ENCODE peak calls at places on chromosomes 16 and 17, in ten cellular contexts. One of them, this sample, is unnamed.

GRCh38 chr17:58574025-58574424 is 59.6 kb upstream of the MTMR4 start:
- DNase-seq in fibroblast of mammary gland: no peak
- DNase-seq in HCT116: no peak
- DNase-seq in fibroblast of the aortic adventitia: no peak
- DNase-seq in tibial nerve: no peak
- DNase-seq in CD8-positive, alpha-beta T cell: no peak
- DNase-seq in OCI-LY7: no peak
- DNase-seq in cardiac muscle cell: no peak
- DNase-seq in heart right ventricle: no peak
- DNase-seq in kidney: no peak
- DNase-seq in this sample: no peak

GRCh38 chr16:30985401-30986128 is 558 bp downstream of the HSD3B7 start:
- DNase-seq in fibroblast of mammary gland: peak; percentile 84
- DNase-seq in HCT116: peak; percentile 37
- DNase-seq in fibroblast of the aortic adventitia: peak; percentile 16
- DNase-seq in tibial nerve: no peak
- DNase-seq in CD8-positive, alpha-beta T cell: no peak
- DNase-seq in OCI-LY7: no peak
- DNase-seq in cardiac muscle cell: peak; percentile 43
- DNase-seq in heart right ventricle: no peak
- DNase-seq in kidney: peak; percentile 93
- DNase-seq in this sample: no peak

GRCh38 chr16:1100084-1100800 is 4.2 kb upstream of the C1QTNF8 start:
- DNase-seq in fibroblast of mammary gland: no peak
- DNase-seq in HCT116: no peak
- DNase-seq in fibroblast of the aortic adventitia: no peak
- DNase-seq in tibial nerve: no peak
- DNase-seq in CD8-positive, alpha-beta T cell: no peak
- DNase-seq in OCI-LY7: no peak
- DNase-seq in cardiac muscle cell: no peak
- DNase-seq in heart right ventricle: no peak
- DNase-seq in kidney: no peak
- DNase-seq in this sample: no peak

GRCh38 chr16:57906385-57907316 is 64.3 kb downstream of the CNGB1 start:
- DNase-seq in fibroblast of mammary gland: no peak
- DNase-seq in HCT116: no peak
- DNase-seq in fibroblast of the aortic adventitia: no peak
- DNase-seq in tibial nerve: no peak
- DNase-seq in CD8-positive, alpha-beta T cell: peak; percentile 16
- DNase-seq in OCI-LY7: peak; percentile 13
- DNase-seq in cardiac muscle cell: peak; percentile 36
- DNase-seq in heart right ventricle: no peak
- DNase-seq in kidney: peak; percentile 61
- DNase-seq in this sample: no peak

GRCh38 chr17:43695968-43696865 is 34.5 kb upstream of the MEOX1 start:
- DNase-seq in fibroblast of mammary gland: no peak
- DNase-seq in HCT116: no peak
- DNase-seq in fibroblast of the aortic adventitia: peak; percentile 81
- DNase-seq in tibial nerve: no peak
- DNase-seq in CD8-positive, alpha-beta T cell: no peak
- DNase-seq in OCI-LY7: no peak
- DNase-seq in cardiac muscle cell: no peak
- DNase-seq in heart right ventricle: peak; percentile 38
- DNase-seq in kidney: no peak
- DNase-seq in this sample: no peak

GRCh38 chr17:55758171-55758570 is 7.3 kb downstream of the PCTP start:
- DNase-seq in fibroblast of mammary gland: no peak
- DNase-seq in HCT116: no peak
- DNase-seq in fibroblast of the aortic adventitia: no peak
- DNase-seq in tibial nerve: no peak
- DNase-seq in CD8-positive, alpha-beta T cell: no peak
- DNase-seq in OCI-LY7: no peak
- DNase-seq in cardiac muscle cell: no peak
- DNase-seq in heart right ventricle: no peak
- DNase-seq in kidney: no peak
- DNase-seq in this sample: no peak

GRCh38 chr16:5350118-5350517 is 252.5 kb upstream of the EEF2KMT start:
- DNase-seq in fibroblast of mammary gland: no peak
- DNase-seq in HCT116: no peak
- DNase-seq in fibroblast of the aortic adventitia: no peak
- DNase-seq in tibial nerve: no peak
- DNase-seq in CD8-positive, alpha-beta T cell: no peak
- DNase-seq in OCI-LY7: no peak
- DNase-seq in cardiac muscle cell: no peak
- DNase-seq in heart right ventricle: no peak
- DNase-seq in kidney: no peak
- DNase-seq in this sample: no peak

GRCh38 chr17:38338535-38338934 is 5.2 kb downstream of the GPR179 start:
- DNase-seq in fibroblast of mammary gland: no peak
- DNase-seq in HCT116: no peak
- DNase-seq in fibroblast of the aortic adventitia: no peak
- DNase-seq in tibial nerve: no peak
- DNase-seq in CD8-positive, alpha-beta T cell: no peak
- DNase-seq in OCI-LY7: no peak
- DNase-seq in cardiac muscle cell: no peak
- DNase-seq in heart right ventricle: no peak
- DNase-seq in kidney: no peak
- DNase-seq in this sample: no peak

GRCh38 chr17:77834170-77835115 is 124.1 kb upstream of the TNRC6C start:
- DNase-seq in fibroblast of mammary gland: peak; percentile 86
- DNase-seq in HCT116: peak; percentile 62
- DNase-seq in fibroblast of the aortic adventitia: peak; percentile 80
- DNase-seq in tibial nerve: no peak
- DNase-seq in CD8-positive, alpha-beta T cell: peak; percentile 69
- DNase-seq in OCI-LY7: no peak
- DNase-seq in cardiac muscle cell: peak; percentile 63
- DNase-seq in heart right ventricle: peak; percentile 67
- DNase-seq in kidney: peak; percentile 86
- DNase-seq in this sample: peak; percentile 91

GRCh38 chr16:682493-683395 is 1.4 kb downstream of the JMJD8 start:
- DNase-seq in fibroblast of mammary gland: no peak
- DNase-seq in HCT116: no peak
- DNase-seq in fibroblast of the aortic adventitia: no peak
- DNase-seq in tibial nerve: no peak
- DNase-seq in CD8-positive, alpha-beta T cell: no peak
- DNase-seq in OCI-LY7: no peak
- DNase-seq in cardiac muscle cell: no peak
- DNase-seq in heart right ventricle: no peak
- DNase-seq in kidney: no peak
- DNase-seq in this sample: no peak

GRCh38 chr17:82228278-82228841 is 482 bp upstream of the SLC16A3 start:
- DNase-seq in fibroblast of mammary gland: no peak
- DNase-seq in HCT116: no peak
- DNase-seq in fibroblast of the aortic adventitia: no peak
- DNase-seq in tibial nerve: no peak
- DNase-seq in CD8-positive, alpha-beta T cell: peak; percentile 60
- DNase-seq in OCI-LY7: peak; percentile 83
- DNase-seq in cardiac muscle cell: no peak
- DNase-seq in heart right ventricle: no peak
- DNase-seq in kidney: peak; percentile 92
- DNase-seq in this sample: no peak

GRCh38 chr17:49849711-49850610 is 2.1 kb upstream of the TAC4 start:
- DNase-seq in fibroblast of mammary gland: no peak
- DNase-seq in HCT116: no peak
- DNase-seq in fibroblast of the aortic adventitia: no peak
- DNase-seq in tibial nerve: no peak
- DNase-seq in CD8-positive, alpha-beta T cell: no peak
- DNase-seq in OCI-LY7: no peak
- DNase-seq in cardiac muscle cell: no peak
- DNase-seq in heart right ventricle: no peak
- DNase-seq in kidney: no peak
- DNase-seq in this sample: no peak

GRCh38 chr17:63993368-63993990 is 4.7 kb upstream of the PRR29 start:
- DNase-seq in fibroblast of mammary gland: no peak
- DNase-seq in HCT116: no peak
- DNase-seq in fibroblast of the aortic adventitia: no peak
- DNase-seq in tibial nerve: no peak
- DNase-seq in CD8-positive, alpha-beta T cell: peak; percentile 30
- DNase-seq in OCI-LY7: peak; percentile 45
- DNase-seq in cardiac muscle cell: no peak
- DNase-seq in heart right ventricle: no peak
- DNase-seq in kidney: peak; percentile 44
- DNase-seq in this sample: no peak

GRCh38 chr16:50697881-50698767 is 4.7 kb downstream of the NOD2 start:
- DNase-seq in fibroblast of mammary gland: peak; percentile 38
- DNase-seq in HCT116: no peak
- DNase-seq in fibroblast of the aortic adventitia: peak; percentile 40
- DNase-seq in tibial nerve: no peak
- DNase-seq in CD8-positive, alpha-beta T cell: peak; percentile 41
- DNase-seq in OCI-LY7: no peak
- DNase-seq in cardiac muscle cell: no peak
- DNase-seq in heart right ventricle: peak; percentile 70
- DNase-seq in kidney: no peak
- DNase-seq in this sample: peak; percentile 66

GRCh38 chr16:50152386-50152806 is 710 bp upstream of the TENT4B start:
- DNase-seq in fibroblast of mammary gland: peak; percentile 38
- DNase-seq in HCT116: no peak
- DNase-seq in fibroblast of the aortic adventitia: peak; percentile 36
- DNase-seq in tibial nerve: no peak
- DNase-seq in CD8-positive, alpha-beta T cell: peak; percentile 70
- DNase-seq in OCI-LY7: no peak
- DNase-seq in cardiac muscle cell: peak; percentile 34
- DNase-seq in heart right ventricle: peak; percentile 27
- DNase-seq in kidney: no peak
- DNase-seq in this sample: peak; percentile 44

GRCh38 chr16:58644108-58644507 is 14.5 kb upstream of the CNOT1 start:
- DNase-seq in fibroblast of mammary gland: no peak
- DNase-seq in HCT116: no peak
- DNase-seq in fibroblast of the aortic adventitia: no peak
- DNase-seq in tibial nerve: no peak
- DNase-seq in CD8-positive, alpha-beta T cell: no peak
- DNase-seq in OCI-LY7: no peak
- DNase-seq in cardiac muscle cell: no peak
- DNase-seq in heart right ventricle: no peak
- DNase-seq in kidney: no peak
- DNase-seq in this sample: no peak

GRCh38 chr16:59510008-59510424 is 775.9 kb upstream of the GOT2 start:
- DNase-seq in fibroblast of mammary gland: no peak
- DNase-seq in HCT116: no peak
- DNase-seq in fibroblast of the aortic adventitia: no peak
- DNase-seq in tibial nerve: no peak
- DNase-seq in CD8-positive, alpha-beta T cell: no peak
- DNase-seq in OCI-LY7: no peak
- DNase-seq in cardiac muscle cell: no peak
- DNase-seq in heart right ventricle: no peak
- DNase-seq in kidney: no peak
- DNase-seq in this sample: no peak

GRCh38 chr17:16947470-16947869 is 24.4 kb downstream of the TNFRSF13B start:
- DNase-seq in fibroblast of mammary gland: no peak
- DNase-seq in HCT116: no peak
- DNase-seq in fibroblast of the aortic adventitia: no peak
- DNase-seq in tibial nerve: no peak
- DNase-seq in CD8-positive, alpha-beta T cell: no peak
- DNase-seq in OCI-LY7: peak; percentile 82
- DNase-seq in cardiac muscle cell: no peak
- DNase-seq in heart right ventricle: no peak
- DNase-seq in kidney: no peak
- DNase-seq in this sample: no peak

GRCh38 chr17:81910840-81911276 is 341 bp downstream of the PCYT2 start:
- DNase-seq in fibroblast of mammary gland: no peak
- DNase-seq in HCT116: no peak
- DNase-seq in fibroblast of the aortic adventitia: no peak
- DNase-seq in tibial nerve: no peak
- DNase-seq in CD8-positive, alpha-beta T cell: peak; percentile 32
- DNase-seq in OCI-LY7: no peak
- DNase-seq in cardiac muscle cell: peak; percentile 52
- DNase-seq in heart right ventricle: no peak
- DNase-seq in kidney: no peak
- DNase-seq in this sample: no peak

GRCh38 chr17:7523033-7523432 is 25.8 kb upstream of the TNFSF12 start:
- DNase-seq in fibroblast of mammary gland: peak; percentile 20
- DNase-seq in HCT116: peak; percentile 8
- DNase-seq in fibroblast of the aortic adventitia: peak; percentile 22
- DNase-seq in tibial nerve: no peak
- DNase-seq in CD8-positive, alpha-beta T cell: peak; percentile 58
- DNase-seq in OCI-LY7: peak; percentile 20
- DNase-seq in cardiac muscle cell: no peak
- DNase-seq in heart right ventricle: no peak
- DNase-seq in kidney: peak; percentile 29
- DNase-seq in this sample: peak; percentile 26
- TF ChIP-seq CTCF in fibroblast of mammary gland: peak; percentile 35
- TF ChIP-seq CTCF in HCT116: peak; percentile 72
- TF ChIP-seq CTCF in fibroblast of the aortic adventitia: peak; percentile 51
- TF ChIP-seq CTCF in tibial nerve: no peak
- TF ChIP-seq CTCF in CD8-positive, alpha-beta T cell: peak; percentile 66
- TF ChIP-seq CTCF in OCI-LY7: peak; percentile 75
- TF ChIP-seq CTCF in cardiac muscle cell: peak; percentile 43
- TF ChIP-seq CTCF in heart right ventricle: peak; percentile 59
- TF ChIP-seq CTCF in kidney: peak; percentile 32
- TF ChIP-seq CTCF in this sample: peak; percentile 56

DNA sequence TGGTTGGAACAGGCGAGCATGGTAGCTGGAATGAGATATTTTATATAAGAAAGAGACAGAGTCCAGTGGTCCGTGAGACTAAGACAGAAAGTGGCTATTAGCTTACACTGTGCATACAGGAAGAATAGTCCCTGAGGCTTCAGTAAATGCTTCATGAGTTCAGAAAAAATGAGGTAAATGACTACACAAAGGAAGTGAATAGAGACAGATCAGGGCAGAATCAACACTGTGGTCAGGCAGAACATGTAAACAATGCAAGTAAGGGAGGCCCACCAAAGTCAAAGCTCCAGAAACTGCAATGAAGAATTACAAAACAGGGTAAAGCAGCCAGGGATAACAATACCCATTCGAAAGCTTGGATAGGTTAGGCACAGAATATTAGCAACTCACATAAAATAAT is 4.8 kb downstream of the ABCA10 start:
- DNase-seq in fibroblast of mammary gland: peak; percentile 50
- DNase-seq in HCT116: no peak
- DNase-seq in fibroblast of the aortic adventitia: peak; percentile 69
- DNase-seq in tibial nerve: no peak
- DNase-seq in CD8-positive, alpha-beta T cell: no peak
- DNase-seq in OCI-LY7: peak; percentile 19
- DNase-seq in cardiac muscle cell: no peak
- DNase-seq in heart right ventricle: no peak
- DNase-seq in kidney: no peak
- DNase-seq in this sample: peak; percentile 91
- H3K4me3 ChIP-seq in fibroblast of mammary gland: no peak overlapping the region
- H3K4me3 ChIP-seq in HCT116: no peak overlapping the region
- H3K4me3 ChIP-seq in fibroblast of the aortic adventitia: no peak overlapping the region
- H3K4me3 ChIP-seq in tibial nerve: peak overlapping the region; percentile 18
- H3K4me3 ChIP-seq in CD8-positive, alpha-beta T cell: no peak overlapping the region
- H3K4me3 ChIP-seq in OCI-LY7: no peak overlapping the region
- H3K4me3 ChIP-seq in cardiac muscle cell: no peak overlapping the region
- H3K4me3 ChIP-seq in heart right ventricle: peak overlapping the region; percentile 44
- H3K4me3 ChIP-seq in kidney: no peak overlapping the region
- H3K4me3 ChIP-seq in this sample: no peak overlapping the region

GRCh38 chr16:67226804-67227566 is at the start of gene TMEM208:
- DNase-seq in fibroblast of mammary gland: peak; percentile 98
- DNase-seq in HCT116: peak; percentile 95
- DNase-seq in fibroblast of the aortic adventitia: peak; percentile 98
- DNase-seq in tibial nerve: peak; percentile 95
- DNase-seq in CD8-positive, alpha-beta T cell: peak; percentile 98
- DNase-seq in OCI-LY7: peak; percentile 98
- DNase-seq in cardiac muscle cell: peak; percentile 99
- DNase-seq in heart right ventricle: peak; percentile 98
- DNase-seq in kidney: peak; percentile 99
- DNase-seq in this sample: peak; percentile 98
- TF ChIP-seq CTCF in fibroblast of mammary gland: no peak
- TF ChIP-seq CTCF in HCT116: peak; percentile 46
- TF ChIP-seq CTCF in fibroblast of the aortic adventitia: peak; percentile 10
- TF ChIP-seq CTCF in tibial nerve: no peak
- TF ChIP-seq CTCF in CD8-positive, alpha-beta T cell: no peak
- TF ChIP-seq CTCF in OCI-LY7: peak; percentile 71
- TF ChIP-seq CTCF in cardiac muscle cell: peak; percentile 11
- TF ChIP-seq CTCF in heart right ventricle: peak; percentile 30
- TF ChIP-seq CTCF in kidney: peak; percentile 13
- TF ChIP-seq CTCF in this sample: peak; percentile 21

GRCh38 chr17:18859256-18859655 is 1.3 kb downstream of the PRPSAP2 start:
- DNase-seq in fibroblast of mammary gland: peak; percentile 47
- DNase-seq in HCT116: no peak
- DNase-seq in fibroblast of the aortic adventitia: peak; percentile 81
- DNase-seq in tibial nerve: no peak
- DNase-seq in CD8-positive, alpha-beta T cell: no peak
- DNase-seq in OCI-LY7: peak; percentile 39
- DNase-seq in cardiac muscle cell: peak; percentile 18
- DNase-seq in heart right ventricle: no peak
- DNase-seq in kidney: no peak
- DNase-seq in this sample: peak; percentile 69
- H3K4me3 ChIP-seq in fibroblast of mammary gland: peak overlapping the region; percentile 47
- H3K4me3 ChIP-seq in HCT116: peak overlapping the region; percentile 61
- H3K4me3 ChIP-seq in fibroblast of the aortic adventitia: peak overlapping the region; percentile 80
- H3K4me3 ChIP-seq in tibial nerve: peak overlapping the region; percentile 80
- H3K4me3 ChIP-seq in CD8-positive, alpha-beta T cell: no peak overlapping the region
- H3K4me3 ChIP-seq in OCI-LY7: peak overlapping the region; percentile 79
- H3K4me3 ChIP-seq in cardiac muscle cell: peak overlapping the region; percentile 82
- H3K4me3 ChIP-seq in heart right ventricle: peak overlapping the region; percentile 99
- H3K4me3 ChIP-seq in kidney: peak overlapping the region; percentile 81
- H3K4me3 ChIP-seq in this sample: peak overlapping the region; percentile 75